ENCODE peak calls at places on chromosomes 4 and X, in six cellular contexts. One of them, this sample, is unnamed.

GRCh38 chrX:21725498-21725897 is 32.4 kb downstream of the SMPX start:
- DNase-seq in NB4: peak
- DNase-seq in A549: peak
- DNase-seq in K562: no peak
- DNase-seq in transverse colon: no peak
- DNase-seq in suprapubic skin: no peak
- DNase-seq in this sample: no peak

GRCh38 chr4:25030283-25031076 is at the start of gene LGI2:
- DNase-seq in suprapubic skin: no peak
- DNase-seq in A549: no peak
- DNase-seq in NB4: peak
- DNase-seq in transverse colon: peak
- DNase-seq in K562: peak
- DNase-seq in this sample: peak

GRCh38 chr4:176340871-176341685 is 21.3 kb downstream of the SPCS3 start:
- DNase-seq in NB4: peak
- DNase-seq in K562: peak
- DNase-seq in A549: peak
- DNase-seq in suprapubic skin: no peak
- DNase-seq in transverse colon: no peak
- DNase-seq in this sample: no peak

GRCh38 chr4:4542824-4543485 is 1.1 kb upstream of the STX18 start:
- DNase-seq in A549: no peak
- DNase-seq in transverse colon: no peak
- DNase-seq in suprapubic skin: no peak
- DNase-seq in NB4: no peak
- DNase-seq in K562: no peak
- DNase-seq in this sample: no peak

GRCh38 chr4:26525136-26525535 is 34.9 kb upstream of the CCKAR start:
- DNase-seq in A549: no peak
- DNase-seq in K562: no peak
- DNase-seq in transverse colon: no peak
- DNase-seq in NB4: no peak
- DNase-seq in suprapubic skin: no peak
- DNase-seq in this sample: no peak

GRCh38 chr4:155047755-155048154 is 160.7 kb upstream of the NPY2R start:
- DNase-seq in K562: no peak
- DNase-seq in suprapubic skin: no peak
- DNase-seq in A549: no peak
- DNase-seq in NB4: no peak
- DNase-seq in transverse colon: no peak
- DNase-seq in this sample: no peak

GRCh38 chrX:44908198-44908597 is 35.2 kb downstream of the KDM6A start:
- DNase-seq in transverse colon: no peak
- DNase-seq in NB4: peak
- DNase-seq in suprapubic skin: no peak
- DNase-seq in A549: no peak
- DNase-seq in K562: no peak
- DNase-seq in this sample: no peak

GRCh38 chr4:85611661-85612060 is 136.7 kb downstream of the ARHGAP24 start:
- DNase-seq in NB4: no peak
- DNase-seq in K562: no peak
- DNase-seq in suprapubic skin: no peak
- DNase-seq in A549: no peak
- DNase-seq in transverse colon: no peak
- DNase-seq in this sample: no peak

GRCh38 chrX:41031256-41031967 is 53.8 kb upstream of the USP9X start:
- DNase-seq in NB4: no peak
- DNase-seq in A549: no peak
- DNase-seq in suprapubic skin: no peak
- DNase-seq in transverse colon: peak
- DNase-seq in K562: no peak
- DNase-seq in this sample: no peak

GRCh38 chr4:212438-213174 is 88.3 kb downstream of the ZNF718 start:
- DNase-seq in transverse colon: peak
- DNase-seq in A549: no peak
- DNase-seq in K562: peak
- DNase-seq in NB4: no peak
- DNase-seq in suprapubic skin: peak
- DNase-seq in this sample: peak

GRCh38 chr4:8534129-8534528 is 46.1 kb upstream of the GPR78 start:
- DNase-seq in A549: no peak
- DNase-seq in K562: no peak
- DNase-seq in suprapubic skin: no peak
- DNase-seq in NB4: no peak
- DNase-seq in transverse colon: peak
- DNase-seq in this sample: peak

GRCh38 chrX:82081027-82081426 is 879.1 kb downstream of the SH3BGRL start:
- DNase-seq in suprapubic skin: no peak
- DNase-seq in A549: no peak
- DNase-seq in NB4: peak
- DNase-seq in transverse colon: no peak
- DNase-seq in K562: no peak
- DNase-seq in this sample: no peak

GRCh38 chr4:55947254-55947882 is 1.4 kb upstream of the CEP135 start:
- DNase-seq in K562: no peak
- DNase-seq in A549: no peak
- DNase-seq in NB4: peak
- DNase-seq in suprapubic skin: no peak
- DNase-seq in transverse colon: peak
- DNase-seq in this sample: no peak

DNA sequence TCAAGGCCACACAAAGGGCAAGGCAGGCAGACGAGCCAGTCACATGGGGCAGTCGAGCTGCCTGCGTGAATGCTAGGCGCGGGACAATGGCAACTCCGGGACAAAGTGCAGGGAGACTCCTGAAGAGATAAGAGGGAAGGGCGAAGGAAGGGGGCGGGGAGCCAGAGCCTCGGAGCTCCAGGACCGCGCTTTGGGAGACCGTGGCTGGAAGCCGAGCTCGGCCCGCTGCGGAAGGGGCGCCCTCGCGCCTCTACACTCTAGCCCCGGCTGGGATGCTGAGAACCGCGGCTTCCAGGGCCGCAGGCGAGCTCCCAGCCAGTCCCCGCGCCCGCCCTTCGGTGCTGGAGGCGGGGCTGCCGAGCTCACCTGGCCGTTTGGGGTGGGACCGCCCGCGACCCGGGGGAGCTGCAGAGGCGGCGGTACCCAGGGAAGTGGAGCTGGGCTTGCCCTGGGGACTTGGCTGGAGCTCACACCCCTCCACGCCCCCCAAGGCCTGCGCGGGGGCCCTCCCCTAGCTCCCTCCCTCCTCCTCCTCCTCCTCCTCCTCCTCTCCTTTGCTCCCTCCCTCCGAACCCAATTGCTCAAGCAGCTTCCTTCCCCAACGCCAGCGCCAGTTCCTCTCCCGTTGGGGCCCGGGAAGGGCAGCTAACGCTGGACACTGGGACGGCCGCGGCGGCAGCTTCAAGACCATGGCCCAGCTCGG is at the start of gene SOWAHD:
- DNase-seq in transverse colon: peak
- DNase-seq in A549: peak
- DNase-seq in K562: peak
- DNase-seq in NB4: peak
- DNase-seq in suprapubic skin: no peak
- DNase-seq in this sample: peak
- TF ChIP-seq POLR2A in transverse colon: peak
- TF ChIP-seq POLR2A in A549: no peak
- TF ChIP-seq POLR2A in K562: no peak
- TF ChIP-seq POLR2A in NB4: no peak
- TF ChIP-seq POLR2A in suprapubic skin: no peak
- TF ChIP-seq POLR2A in this sample: no peak

GRCh38 chrX:47543496-47543895 is 17.5 kb upstream of the ARAF start:
- DNase-seq in transverse colon: no peak
- DNase-seq in suprapubic skin: no peak
- DNase-seq in A549: no peak
- DNase-seq in NB4: no peak
- DNase-seq in K562: no peak
- DNase-seq in this sample: no peak

GRCh38 chrX:47539860-47540259 is 21.1 kb upstream of the ARAF start:
- DNase-seq in suprapubic skin: no peak
- DNase-seq in NB4: no peak
- DNase-seq in A549: no peak
- DNase-seq in transverse colon: no peak
- DNase-seq in K562: no peak
- DNase-seq in this sample: no peak

GRCh38 chrX:47540754-47541538 is 20.1 kb upstream of the ARAF start:
- DNase-seq in transverse colon: peak
- DNase-seq in NB4: peak
- DNase-seq in K562: peak
- DNase-seq in suprapubic skin: peak
- DNase-seq in A549: peak
- DNase-seq in this sample: peak
- TF ChIP-seq POLR2A in transverse colon: peak
- TF ChIP-seq POLR2A in NB4: peak
- TF ChIP-seq POLR2A in K562: peak
- TF ChIP-seq POLR2A in suprapubic skin: no peak
- TF ChIP-seq POLR2A in A549: peak
- TF ChIP-seq POLR2A in this sample: peak

GRCh38 chrX:101348452-101349222 is at the start of gene TIMM8A:
- DNase-seq in K562: peak
- DNase-seq in NB4: peak
- DNase-seq in transverse colon: peak
- DNase-seq in A549: peak
- DNase-seq in suprapubic skin: peak
- DNase-seq in this sample: peak
- TF ChIP-seq POLR2A in K562: peak
- TF ChIP-seq POLR2A in NB4: peak
- TF ChIP-seq POLR2A in transverse colon: peak
- TF ChIP-seq POLR2A in A549: peak
- TF ChIP-seq POLR2A in suprapubic skin: no peak
- TF ChIP-seq POLR2A in this sample: peak

DNA sequence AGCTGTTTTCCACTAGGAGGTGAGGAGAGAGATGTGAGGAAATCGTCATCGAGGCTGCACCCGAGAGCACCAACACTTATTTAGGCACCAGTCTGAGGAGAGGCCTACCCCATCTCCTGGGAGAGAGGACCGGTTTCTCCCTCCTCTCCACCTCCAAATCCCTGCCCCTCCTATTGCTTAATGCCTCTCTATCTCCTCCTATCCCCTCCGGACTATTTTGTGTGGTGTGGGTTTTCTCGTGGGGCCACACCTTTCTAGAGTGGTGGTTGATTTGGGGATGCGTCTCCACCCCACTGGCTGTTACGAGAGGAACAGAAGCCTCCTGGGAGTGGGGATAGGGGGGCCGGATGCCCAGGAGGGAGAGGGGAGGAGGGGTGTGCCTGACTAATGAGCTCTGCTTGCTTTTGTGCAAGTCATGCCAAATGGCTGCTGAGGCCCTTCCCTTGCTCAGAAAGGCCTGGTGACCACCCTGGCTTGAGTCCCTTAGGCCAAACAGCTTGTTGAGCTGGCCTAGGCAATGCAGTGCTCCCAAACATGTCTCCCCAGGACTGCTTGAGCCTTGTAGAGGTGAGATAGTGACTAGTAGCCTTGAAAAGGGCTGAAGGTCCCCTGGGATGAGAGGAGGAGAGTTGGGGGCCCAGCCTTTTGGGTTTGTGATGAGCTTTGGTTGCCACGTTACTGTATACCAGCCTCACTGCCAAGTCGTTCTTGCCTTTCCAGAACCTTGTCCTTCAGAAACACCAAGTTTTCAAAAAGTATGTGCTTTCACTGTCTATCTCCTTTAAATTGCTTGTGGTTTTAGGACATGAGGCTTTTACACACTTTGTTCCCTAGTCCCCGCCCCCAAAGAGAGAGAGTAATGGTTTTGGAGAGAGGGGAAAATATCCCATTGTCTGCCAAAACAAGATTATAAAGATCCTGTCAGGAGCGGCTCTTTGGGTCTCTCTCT is 1.2 kb downstream of the MSN start:
- DNase-seq in K562: peak
- DNase-seq in suprapubic skin: peak
- DNase-seq in transverse colon: peak
- DNase-seq in NB4: peak
- DNase-seq in A549: peak
- DNase-seq in this sample: peak
- TF ChIP-seq POLR2A in K562: peak
- TF ChIP-seq POLR2A in suprapubic skin: no peak
- TF ChIP-seq POLR2A in transverse colon: no peak
- TF ChIP-seq POLR2A in NB4: no peak
- TF ChIP-seq POLR2A in A549: no peak
- TF ChIP-seq POLR2A in this sample: peak

GRCh38 chr4:183240581-183241321 is 79.3 kb downstream of the CLDN22 start:
- DNase-seq in K562: no peak
- DNase-seq in transverse colon: no peak
- DNase-seq in suprapubic skin: no peak
- DNase-seq in NB4: no peak
- DNase-seq in A549: no peak
- DNase-seq in this sample: no peak

GRCh38 chr4:183241771-183242170 is 78.3 kb downstream of the CLDN22 start:
- DNase-seq in transverse colon: no peak
- DNase-seq in K562: no peak
- DNase-seq in NB4: no peak
- DNase-seq in suprapubic skin: no peak
- DNase-seq in A549: no peak
- DNase-seq in this sample: no peak

GRCh38 chr4:183244506-183244905 is 75.6 kb downstream of the CLDN22 start:
- DNase-seq in A549: no peak
- DNase-seq in NB4: no peak
- DNase-seq in suprapubic skin: no peak
- DNase-seq in transverse colon: no peak
- DNase-seq in K562: no peak
- DNase-seq in this sample: no peak

GRCh38 chr4:183242291-183242690 is 77.8 kb downstream of the CLDN22 start:
- DNase-seq in suprapubic skin: no peak
- DNase-seq in NB4: no peak
- DNase-seq in K562: no peak
- DNase-seq in transverse colon: no peak
- DNase-seq in A549: no peak
- DNase-seq in this sample: no peak

DNA sequence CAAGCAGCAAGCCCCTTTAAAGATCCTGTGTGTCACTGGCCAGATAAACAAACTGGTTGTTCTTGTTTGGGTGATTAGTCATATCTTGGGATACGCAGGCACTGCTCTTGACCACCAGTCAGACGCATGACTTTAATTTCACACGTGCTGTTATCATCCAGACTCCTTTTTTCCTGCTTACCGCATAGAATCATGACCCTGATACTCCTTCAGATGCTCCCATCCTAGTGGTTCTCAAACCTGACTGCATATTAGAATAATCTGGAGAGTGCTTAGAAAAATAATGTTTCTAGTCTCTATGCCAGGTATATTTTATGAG is 78.8 kb downstream of the CLDN22 start:
- DNase-seq in K562: peak
- DNase-seq in transverse colon: no peak
- DNase-seq in suprapubic skin: no peak
- DNase-seq in A549: peak
- DNase-seq in NB4: no peak
- DNase-seq in this sample: no peak
- TF ChIP-seq POLR2A in K562: no peak
- TF ChIP-seq POLR2A in transverse colon: no peak
- TF ChIP-seq POLR2A in suprapubic skin: no peak
- TF ChIP-seq POLR2A in A549: no peak
- TF ChIP-seq POLR2A in NB4: no peak
- TF ChIP-seq POLR2A in this sample: no peak

GRCh38 chr4:123396294-123397275 is at the start of gene SPRY1:
- DNase-seq in transverse colon: peak
- DNase-seq in NB4: peak
- DNase-seq in K562: peak
- DNase-seq in suprapubic skin: peak
- DNase-seq in A549: peak
- DNase-seq in this sample: peak
- TF ChIP-seq POLR2A in transverse colon: peak
- TF ChIP-seq POLR2A in NB4: peak
- TF ChIP-seq POLR2A in K562: no peak
- TF ChIP-seq POLR2A in suprapubic skin: peak
- TF ChIP-seq POLR2A in A549: no peak
- TF ChIP-seq POLR2A in this sample: peak